ENCODE peak calls at places on chromosomes 6 and 20, in eight cellular contexts. M is HFF-Myc; D is H54; V is hypothalamus; U is A549; L is ELF-1; W is pancreas; O is CD8-positive, alpha-beta memory T cell. Z is an unnamed sample.
A peak's percentile ranks its signal among the peaks of the same experiment; 100 is the strongest.

GRCh38 chr6:11208267-11208666 is 24.2 kb downstream of the NEDD9 start:
- DNase-seq in W (no peak), V (no peak), D (no peak), O (no peak), L (no peak), M (no peak), U (no peak), Z (no peak)

GRCh38 chr6:10414766-10415592 is at the start of gene TFAP2A:
- DNase-seq in O (no peak), V (no peak), L (peak; percentile 97), U (peak; percentile 59), D (peak; percentile 75), W (no peak), M (peak; percentile 76), Z (no peak)

GRCh38 chr6:159066479-159066878 is 21.7 kb upstream of the TAGAP start:
- DNase-seq in O (no peak), U (no peak), D (no peak), V (no peak), M (no peak), W (no peak), L (no peak), Z (no peak)

GRCh38 chr6:35764238-35764896 is 12.0 kb upstream of the CLPSL2 start:
- DNase-seq in D (no peak), L (peak; percentile 98), O (no peak), V (no peak), W (peak; percentile 52), U (no peak), M (no peak), Z (no peak)

GRCh38 chr20:1033751-1034419 is 31.8 kb upstream of the RSPO4 start:
- DNase-seq in M (no peak), D (no peak), U (no peak), W (no peak), O (no peak), V (no peak), L (no peak), Z (no peak)

GRCh38 chr6:136439514-136440186 is 110.6 kb downstream of the MAP7 start:
- DNase-seq in O (no peak), D (no peak), V (no peak), L (no peak), W (peak; percentile 15), U (no peak), M (no peak), Z (no peak)

GRCh38 chr20:34525709-34526416 is 9.6 kb downstream of the DYNLRB1 start:
- DNase-seq in U (peak; percentile 97), L (peak; percentile 45), W (peak; percentile 83), D (peak; percentile 90), M (peak; percentile 97), V (no peak), O (no peak), Z (peak; percentile 61)

GRCh38 chr6:108789475-108789874 is 58.7 kb upstream of the ARMC2 start:
- DNase-seq in M (no peak), V (no peak), U (no peak), W (no peak), O (no peak), L (no peak), D (no peak), Z (no peak)

GRCh38 chr6:1103027-1103426 is 208.9 kb upstream of the FOXQ1 start:
- DNase-seq in U (no peak), O (no peak), W (no peak), D (no peak), V (no peak), M (no peak), L (no peak), Z (no peak)

GRCh38 chr6:164531745-164532144 is 777.7 kb downstream of the C6orf118 start:
- DNase-seq in W (no peak), V (no peak), U (no peak), D (no peak), O (no peak), M (no peak), L (no peak), Z (no peak)

GRCh38 chr6:105209950-105210706 is 30.3 kb upstream of the POPDC3 start:
- DNase-seq in W (no peak), M (no peak), D (peak; percentile 10), V (no peak), U (peak; percentile 4), O (no peak), L (no peak), Z (no peak)

GRCh38 chr6:13854716-13855250 is 40.4 kb upstream of the MCUR1 start:
- DNase-seq in M (no peak), O (no peak), L (no peak), V (no peak), W (no peak), D (no peak), U (no peak), Z (no peak)

GRCh38 chr20:49545572-49545971 is 22.4 kb downstream of the PTGIS start:
- DNase-seq in W (no peak), V (no peak), U (peak; percentile 22), L (no peak), O (no peak), M (no peak), D (no peak), Z (no peak)

GRCh38 chr6:118787746-118788419 is 106.1 kb upstream of the ASF1A start:
- DNase-seq in D (no peak), O (no peak), V (no peak), W (no peak), U (no peak), M (no peak), L (no peak), Z (no peak)

GRCh38 chr6:66638518-66638917 is 931.5 kb upstream of the EYS start:
- DNase-seq in W (no peak), U (no peak), V (no peak), M (no peak), O (no peak), D (no peak), L (no peak), Z (no peak)

GRCh38 chr20:3846378-3846739 is 275 bp upstream of the MAVS start:
- DNase-seq in O (no peak), M (no peak), V (peak; percentile 22), L (peak; percentile 41), U (no peak), W (no peak), D (no peak), Z (no peak)

GRCh38 chr6:31076611-31077010 is 35.8 kb downstream of the C6orf15 start:
- DNase-seq in V (no peak), O (no peak), L (no peak), M (no peak), U (no peak), D (no peak), W (no peak), Z (no peak)

GRCh38 chr20:13017235-13017634 is 8.5 kb downstream of the SPTLC3 start:
- DNase-seq in D (no peak), U (no peak), V (no peak), M (no peak), W (no peak), O (no peak), L (no peak), Z (no peak)

GRCh38 chr20:62891111-62891510 is 29.5 kb upstream of the TCFL5 start:
- DNase-seq in O (no peak), D (no peak), L (no peak), U (no peak), W (no peak), V (no peak), M (no peak), Z (no peak)

GRCh38 chr20:35768731-35769664 is 2.8 kb upstream of the PHF20 start:
- DNase-seq in V (peak; percentile 69), L (peak; percentile 93), D (peak; percentile 80), U (peak; percentile 89), O (peak; percentile 17), M (peak; percentile 84), W (peak; percentile 88), Z (no peak)

GRCh38 chr20:51800132-51800721 is 2.1 kb downstream of the SALL4 start:
- DNase-seq in M (no peak), D (peak; percentile 76), L (peak; percentile 95), W (peak; percentile 81), U (peak; percentile 90), O (peak; percentile 51), V (peak; percentile 38), Z (peak; percentile 99)

GRCh38 chr6:35691027-35691824 is 2.5 kb upstream of the FKBP5 start:
- DNase-seq in U (no peak), M (no peak), W (peak; percentile 58), D (no peak), L (no peak), O (no peak), V (peak; percentile 8), Z (no peak)

GRCh38 chr6:55101157-55101556 is 73.2 kb upstream of the HCRTR2 start:
- DNase-seq in M (no peak), O (no peak), D (no peak), L (no peak), W (no peak), V (no peak), U (no peak), Z (no peak)

GRCh38 chr6:104653786-104654185 is 205.9 kb downstream of the HACE1 start:
- DNase-seq in D (no peak), V (no peak), L (no peak), O (no peak), U (no peak), M (no peak), W (no peak), Z (no peak)

GRCh38 chr6:12483712-12484111 is 193.6 kb downstream of the EDN1 start:
- DNase-seq in L (no peak), V (no peak), D (peak; percentile 19), O (no peak), U (peak; percentile 30), W (no peak), M (peak; percentile 73), Z (no peak)

GRCh38 chr6:46575530-46575929 is 77.1 kb downstream of the CYP39A1 start:
- DNase-seq in V (no peak), O (no peak), W (no peak), U (no peak), M (no peak), D (no peak), L (no peak), Z (no peak)